ENCODE peak calls at places on chromosomes 3 and 15, in seven cellular contexts. One of them, this sample, is unnamed.

GRCh38 chr3:72891053-72891855 is 3.4 kb downstream of the GXYLT2 start:
- DNase-seq in G401: no peak
- DNase-seq in tibial artery: no peak
- DNase-seq in GM12891: no peak
- DNase-seq in naive B cell: no peak
- DNase-seq in posterior vena cava: no peak
- DNase-seq in hippocampal formation: no peak
- DNase-seq in this sample: no peak

GRCh38 chr3:55968331-55968730 is 481.2 kb upstream of the WNT5A start:
- DNase-seq in G401: no peak
- DNase-seq in GM12891: no peak
- DNase-seq in hippocampal formation: no peak
- DNase-seq in posterior vena cava: no peak
- DNase-seq in tibial artery: no peak
- DNase-seq in naive B cell: no peak
- DNase-seq in this sample: no peak

GRCh38 chr3:97821413-97821809 is 400 bp upstream of the CRYBG3 start:
- DNase-seq in posterior vena cava: peak; percentile 83
- DNase-seq in naive B cell: no peak
- DNase-seq in GM12891: peak; percentile 6
- DNase-seq in hippocampal formation: no peak
- DNase-seq in G401: no peak
- DNase-seq in tibial artery: peak; percentile 26
- DNase-seq in this sample: peak; percentile 41

GRCh38 chr15:99566157-99566900 is 545 bp downstream of the MEF2A start:
- DNase-seq in naive B cell: peak; percentile 58
- DNase-seq in posterior vena cava: peak; percentile 84
- DNase-seq in GM12891: peak; percentile 37
- DNase-seq in tibial artery: peak; percentile 28
- DNase-seq in hippocampal formation: no peak
- DNase-seq in G401: no peak
- DNase-seq in this sample: no peak

GRCh38 chr15:62067448-62068044 is 769 bp downstream of the C2CD4A start:
- DNase-seq in hippocampal formation: no peak
- DNase-seq in tibial artery: no peak
- DNase-seq in G401: peak; percentile 35
- DNase-seq in GM12891: peak; percentile 6
- DNase-seq in naive B cell: no peak
- DNase-seq in posterior vena cava: no peak
- DNase-seq in this sample: no peak

GRCh38 chr15:81106560-81106959 is 27.5 kb upstream of the CFAP161 start:
- DNase-seq in G401: peak; percentile 85
- DNase-seq in posterior vena cava: no peak
- DNase-seq in hippocampal formation: peak; percentile 72
- DNase-seq in naive B cell: peak; percentile 14
- DNase-seq in tibial artery: peak; percentile 53
- DNase-seq in GM12891: no peak
- DNase-seq in this sample: no peak

GRCh38 chr3:169044341-169045113 is 619.0 kb downstream of the MECOM start:
- DNase-seq in naive B cell: no peak
- DNase-seq in tibial artery: no peak
- DNase-seq in posterior vena cava: no peak
- DNase-seq in G401: no peak
- DNase-seq in hippocampal formation: no peak
- DNase-seq in GM12891: no peak
- DNase-seq in this sample: no peak

GRCh38 chr3:152623286-152623685 is 211.6 kb upstream of the P2RY1 start:
- DNase-seq in naive B cell: no peak
- DNase-seq in tibial artery: no peak
- DNase-seq in posterior vena cava: no peak
- DNase-seq in GM12891: no peak
- DNase-seq in G401: peak; percentile 7
- DNase-seq in hippocampal formation: no peak
- DNase-seq in this sample: no peak

GRCh38 chr15:101676965-101677364 is 24.8 kb upstream of the TM2D3 start:
- DNase-seq in naive B cell: no peak
- DNase-seq in G401: peak; percentile 91
- DNase-seq in posterior vena cava: no peak
- DNase-seq in tibial artery: no peak
- DNase-seq in hippocampal formation: peak; percentile 49
- DNase-seq in GM12891: no peak
- DNase-seq in this sample: no peak

GRCh38 chr15:55247766-55248427 is 41.7 kb downstream of the RAB27A start:
- DNase-seq in tibial artery: no peak
- DNase-seq in posterior vena cava: no peak
- DNase-seq in G401: no peak
- DNase-seq in naive B cell: no peak
- DNase-seq in GM12891: no peak
- DNase-seq in hippocampal formation: no peak
- DNase-seq in this sample: no peak

GRCh38 chr3:98801042-98801747 is 38.1 kb downstream of the ST3GAL6 start:
- DNase-seq in naive B cell: no peak
- DNase-seq in posterior vena cava: no peak
- DNase-seq in tibial artery: no peak
- DNase-seq in GM12891: no peak
- DNase-seq in hippocampal formation: no peak
- DNase-seq in G401: no peak
- DNase-seq in this sample: no peak

GRCh38 chr15:41568350-41569017 is 9.5 kb downstream of the TYRO3 start:
- DNase-seq in tibial artery: no peak
- DNase-seq in posterior vena cava: no peak
- DNase-seq in G401: no peak
- DNase-seq in naive B cell: no peak
- DNase-seq in hippocampal formation: peak; percentile 49
- DNase-seq in GM12891: no peak
- DNase-seq in this sample: peak; percentile 64

GRCh38 chr3:29334652-29335189 is 53.9 kb downstream of the RBMS3 start:
- DNase-seq in tibial artery: no peak
- DNase-seq in GM12891: no peak
- DNase-seq in naive B cell: no peak
- DNase-seq in posterior vena cava: no peak
- DNase-seq in hippocampal formation: no peak
- DNase-seq in G401: no peak
- DNase-seq in this sample: no peak

GRCh38 chr15:99006146-99006545 is 1.4 kb downstream of the PGPEP1L start:
- DNase-seq in naive B cell: no peak
- DNase-seq in GM12891: no peak
- DNase-seq in hippocampal formation: no peak
- DNase-seq in G401: no peak
- DNase-seq in posterior vena cava: no peak
- DNase-seq in tibial artery: no peak
- DNase-seq in this sample: no peak

GRCh38 chr3:172707967-172708366 is 2.9 kb downstream of the NCEH1 start:
- DNase-seq in tibial artery: no peak
- DNase-seq in GM12891: no peak
- DNase-seq in naive B cell: no peak
- DNase-seq in hippocampal formation: no peak
- DNase-seq in posterior vena cava: no peak
- DNase-seq in G401: no peak
- DNase-seq in this sample: no peak

GRCh38 chr3:27888562-27888961 is 166.4 kb upstream of the EOMES start:
- DNase-seq in tibial artery: no peak
- DNase-seq in G401: peak; percentile 5
- DNase-seq in naive B cell: no peak
- DNase-seq in posterior vena cava: no peak
- DNase-seq in GM12891: no peak
- DNase-seq in hippocampal formation: no peak
- DNase-seq in this sample: no peak

This sample was measured in dorsolateral prefrontal cortex.